ENCODE peak calls at places on chromosomes 6 and 20, in seven cellular contexts. S, Z, G, V, T, U and W are unnamed samples.
A peak's percentile ranks its signal among the peaks of the same experiment; 100 is the strongest.

GRCh38 chr6:135182120-135182992 is 1.2 kb downstream of the MYB start:
- DNase-seq in Z (peak; percentile 50), V (no peak), U (peak; percentile 28), G (no peak), S (peak; percentile 43), T (no peak), W (no peak)

GRCh38 chr6:142746524-142746923 is 198.5 kb downstream of the HIVEP2 start:
- DNase-seq in S (peak; percentile 30), Z (no peak), T (no peak), V (no peak), U (peak; percentile 16), G (no peak), W (peak; percentile 24)

GRCh38 chr20:8777866-8778265 is 291.0 kb upstream of the PLCB4 start:
- DNase-seq in G (no peak), T (no peak), U (no peak), Z (no peak), S (no peak), V (no peak), W (no peak)

GRCh38 chr6:116840091-116840490 is 11.2 kb upstream of the GPRC6A start:
- DNase-seq in S (no peak), V (no peak), G (no peak), T (peak; percentile 25), Z (no peak), U (no peak), W (no peak)

GRCh38 chr6:126170875-126171489 is 168.9 kb upstream of the CENPW start:
- DNase-seq in S (no peak), V (no peak), T (peak; percentile 37), U (peak; percentile 37), Z (peak; percentile 46), G (no peak), W (peak; percentile 21)

GRCh38 chr6:21273451-21273850 is 320.1 kb upstream of the SOX4 start:
- DNase-seq in S (no peak), Z (no peak), U (no peak), G (no peak), T (no peak), V (no peak), W (no peak)

GRCh38 chr6:168562576-168563151 is 121.7 kb downstream of the SMOC2 start:
- DNase-seq in T (no peak), U (no peak), G (no peak), S (no peak), V (no peak), Z (no peak), W (no peak)

GRCh38 chr6:24949020-24949569 is 13.3 kb upstream of the RIPOR2 start:
- DNase-seq in G (no peak), U (no peak), Z (peak; percentile 26), S (peak; percentile 65), T (no peak), V (no peak), W (peak; percentile 96)

GRCh38 chr6:167146173-167146572 is 11.6 kb downstream of the GPR31 start:
- DNase-seq in G (no peak), Z (no peak), V (no peak), S (no peak), U (no peak), T (no peak), W (no peak)

GRCh38 chr20:45905505-45906079 is 6.4 kb downstream of the PLTP start:
- DNase-seq in Z (no peak), S (no peak), U (no peak), T (peak; percentile 93), V (no peak), G (no peak), W (no peak)

GRCh38 chr6:144297498-144298166 is 12.5 kb downstream of the UTRN start:
- DNase-seq in Z (no peak), G (no peak), U (no peak), V (no peak), S (no peak), T (no peak), W (no peak)

GRCh38 chr6:119482850-119483285 is 133.3 kb upstream of the MAN1A1 start:
- DNase-seq in G (no peak), Z (no peak), V (no peak), T (no peak), S (no peak), U (no peak), W (no peak)

GRCh38 chr6:52162940-52163908 is 23.0 kb upstream of the IL17A start:
- DNase-seq in Z (peak; percentile 77), G (no peak), S (no peak), U (peak; percentile 31), T (peak; percentile 64), V (no peak), W (no peak)

GRCh38 chr20:48679603-48680002 is 148.2 kb downstream of the PREX1 start:
- DNase-seq in V (no peak), S (no peak), U (peak; percentile 46), Z (no peak), T (no peak), G (no peak), W (no peak)

GRCh38 chr6:37426058-37426944 is 6.7 kb upstream of the CMTR1 start:
- DNase-seq in Z (no peak), G (no peak), S (no peak), U (no peak), V (no peak), T (no peak), W (no peak)

GRCh38 chr6:91193446-91193845 is 606.6 kb upstream of the MAP3K7 start:
- DNase-seq in T (no peak), S (no peak), Z (no peak), U (no peak), V (no peak), G (no peak), W (no peak)

GRCh38 chr6:85464722-85465150 is 14.9 kb downstream of the NT5E start:
- DNase-seq in V (no peak), S (no peak), Z (no peak), G (no peak), U (no peak), T (peak; percentile 97), W (no peak)

GRCh38 chr20:828987-829386 is 4.5 kb upstream of the FAM110A start:
- DNase-seq in V (no peak), S (no peak), Z (peak; percentile 82), U (no peak), G (no peak), T (no peak), W (no peak)

GRCh38 chr6:152023613-152024012 is 216.1 kb downstream of the ESR1 start:
- DNase-seq in U (no peak), S (no peak), T (no peak), Z (no peak), G (no peak), V (no peak), W (no peak)

GRCh38 chr20:47922280-47922675 is 137.0 kb upstream of the SULF2 start:
- DNase-seq in V (no peak), T (peak; percentile 86), G (no peak), Z (no peak), S (no peak), U (peak; percentile 25), W (no peak)

GRCh38 chr6:692356-692851 is 535 bp downstream of the EXOC2 start:
- DNase-seq in V (no peak), Z (peak; percentile 88), S (peak; percentile 74), U (peak; percentile 81), G (no peak), T (peak; percentile 65), W (peak; percentile 33)

GRCh38 chr20:5552154-5552553 is 198.0 kb upstream of the SHLD1 start:
- DNase-seq in V (no peak), S (no peak), Z (no peak), T (no peak), U (no peak), G (no peak), W (no peak)

GRCh38 chr6:4776967-4777925 is 1.0 kb downstream of the CDYL start:
- DNase-seq in U (peak; percentile 36), G (no peak), T (peak; percentile 41), S (peak; percentile 25), V (no peak), Z (peak; percentile 83), W (no peak)

GRCh38 chr20:7980332-7981046 is 39.1 kb downstream of the TMX4 start:
- DNase-seq in Z (peak; percentile 41), G (no peak), S (no peak), U (peak; percentile 66), T (peak; percentile 37), V (no peak), W (no peak)

GRCh38 chr20:11919046-11919445 is 1.4 kb downstream of the BTBD3 start:
- DNase-seq in Z (peak; percentile 83), S (no peak), V (no peak), T (no peak), U (peak; percentile 26), G (no peak), W (no peak)

GRCh38 chr20:11920083-11920482 is 2.4 kb downstream of the BTBD3 start:
- DNase-seq in G (no peak), V (no peak), S (no peak), U (no peak), Z (no peak), T (no peak), W (no peak)

GRCh38 chr20:11918280-11918952 is 723 bp downstream of the BTBD3 start:
- DNase-seq in Z (no peak), V (no peak), G (no peak), T (no peak), S (no peak), U (no peak), W (no peak)

GRCh38 chr20:11919571-11919970 is 1.9 kb downstream of the BTBD3 start:
- DNase-seq in V (no peak), T (no peak), G (no peak), S (no peak), Z (peak; percentile 19), U (no peak), W (no peak)

DNA sequence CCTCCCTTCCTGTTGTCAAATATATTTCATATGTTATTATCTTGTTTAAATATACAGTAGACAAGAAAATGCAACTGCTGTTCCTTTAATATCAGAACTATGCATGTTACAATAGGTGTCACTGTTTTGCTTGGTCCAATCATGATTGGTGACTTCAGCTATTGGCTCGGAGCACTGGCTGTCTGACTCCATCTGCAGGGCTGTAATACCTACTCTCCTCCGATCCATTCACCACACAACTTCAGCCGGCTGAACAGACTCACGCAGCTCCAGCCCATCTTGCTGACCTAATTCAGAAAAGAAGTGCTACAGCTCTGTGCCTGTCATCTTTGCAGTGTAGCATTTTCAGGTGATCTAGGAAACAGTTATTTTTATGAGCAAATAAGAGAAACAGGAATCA is at the start of gene BTBD3:
- DNase-seq in S (no peak), V (peak; percentile 46), G (no peak), U (peak; percentile 39), Z (peak; percentile 93), T (peak; percentile 77), W (no peak)
- H3K4me3 ChIP-seq in S (no peak within 1 kb of the TSS), V (no peak within 1 kb of the TSS), G (peak within 1 kb of the TSS; percentile 59), U (peak within 1 kb of the TSS; percentile 4), Z (peak within 1 kb of the TSS; percentile 68), T (no peak within 1 kb of the TSS), W (no peak within 1 kb of the TSS)

GRCh38 chr6:2441881-2442475 is 196.6 kb upstream of the GMDS start:
- DNase-seq in T (peak; percentile 53), U (peak; percentile 28), V (no peak), S (no peak), Z (no peak), G (no peak), W (no peak)
- TF ChIP-seq CTCF in T (no peak), U (no peak), V (no peak), S (no peak), Z (no peak), G (no peak), W (no peak)

GRCh38 chr20:20710847-20711315 is 1.6 kb downstream of the RALGAPA2 start:
- DNase-seq in S (no peak), V (no peak), Z (no peak), T (peak; percentile 80), U (peak; percentile 72), G (no peak), W (peak; percentile 33)
- H3K4me3 ChIP-seq in S (peak overlapping the region; percentile 89), V (no peak overlapping the region), Z (no peak overlapping the region), T (peak overlapping the region; percentile 91), U (peak overlapping the region; percentile 78), G (peak overlapping the region; percentile 95), W (peak overlapping the region; percentile 96)

GRCh38 chr20:2763186-2763585 is 37.2 kb downstream of the CPXM1 start:
- DNase-seq in U (no peak), S (no peak), T (no peak), Z (no peak), G (no peak), V (no peak), W (no peak)
- TF ChIP-seq CTCF in U (no peak), S (no peak), T (no peak), Z (no peak), G (no peak), V (no peak), W (no peak)